ENCODE peak calls at places on chromosomes 12 and 14, in seven cellular contexts. T is cardiac fibroblast; X is stimulated activated CD8-positive, alpha-beta memory T cell treated with anti-CD3 and anti-CD28 coated beads, Interleukin-4, amount 100 ng/mL, for 1 hour; R is GM19239; H is naive thymus-derived CD8-positive, alpha-beta T cell; O is cerebellum; G is H54. D is an unnamed sample.

GRCh38 chr12:66159088-66159487 is 10.7 kb downstream of the TMBIM4 start:
- DNase-seq in T (no peak), X (no peak), R (no peak), H (no peak), O (no peak), G (no peak), D (no peak)

GRCh38 chr14:103871596-103872480 is 24.5 kb upstream of the PPP1R13B start:
- DNase-seq in T (no peak), X (peak), R (peak), H (peak), O (peak), G (no peak), D (peak)

GRCh38 chr14:51776102-51776894 is 84.1 kb upstream of the GNG2 start:
- DNase-seq in T (peak), X (no peak), R (peak), H (no peak), O (peak), G (peak), D (no peak)

GRCh38 chr14:76710093-76711010 is 50.9 kb upstream of the VASH1 start:
- DNase-seq in T (peak), X (no peak), R (peak), H (no peak), O (peak), G (no peak), D (no peak)

GRCh38 chr14:50001146-50001998 is 108.5 kb downstream of the ARF6 start:
- DNase-seq in T (peak), X (peak), R (no peak), H (peak), O (peak), G (peak), D (peak)

GRCh38 chr14:90573385-90574105 is 176.7 kb downstream of the CALM1 start:
- DNase-seq in T (no peak), X (no peak), R (no peak), H (no peak), O (peak), G (no peak), D (no peak)

GRCh38 chr14:36405589-36406274 is 85.3 kb upstream of the MBIP start:
- DNase-seq in T (no peak), X (no peak), R (no peak), H (no peak), O (no peak), G (no peak), D (no peak)

GRCh38 chr14:103110681-103111296 is 12.5 kb upstream of the TNFAIP2 start:
- DNase-seq in T (no peak), X (no peak), R (no peak), H (no peak), O (no peak), G (no peak), D (no peak)

GRCh38 chr14:51614707-51615106 is 37.0 kb upstream of the FRMD6 start:
- DNase-seq in T (no peak), X (no peak), R (no peak), H (no peak), O (no peak), G (no peak), D (no peak)

GRCh38 chr14:101398011-101398410 is 163.3 kb upstream of the DIO3 start:
- DNase-seq in T (no peak), X (no peak), R (no peak), H (no peak), O (no peak), G (no peak), D (no peak)

GRCh38 chr12:20436367-20436766 is 68.0 kb downstream of the PDE3A start:
- DNase-seq in T (peak), X (no peak), R (no peak), H (no peak), O (no peak), G (no peak), D (no peak)

GRCh38 chr14:91092095-91092494 is 21.8 kb upstream of the DGLUCY start:
- DNase-seq in T (no peak), X (no peak), R (no peak), H (no peak), O (no peak), G (no peak), D (no peak)

GRCh38 chr12:117762143-117762542 is 206.6 kb downstream of the KSR2 start:
- DNase-seq in T (no peak), X (no peak), R (no peak), H (no peak), O (no peak), G (no peak), D (no peak)

GRCh38 chr12:82994117-82994516 is 307.4 kb downstream of the TMTC2 start:
- DNase-seq in T (no peak), X (no peak), R (no peak), H (no peak), O (no peak), G (no peak), D (no peak)